ENCODE peak calls at places on chromosomes 1 and 21, in six cellular contexts. O, N, Y, I, E and Z are unnamed samples.

GRCh38 chr1:72197786-72198185 is 84.6 kb downstream of the NEGR1 start:
- DNase-seq in E (no peak), Y (no peak), O (no peak), I (no peak), N (no peak), Z (no peak)

GRCh38 chr1:48182441-48182840 is 40.1 kb upstream of the SLC5A9 start:
- DNase-seq in N (no peak), I (no peak), E (no peak), O (peak; percentile 44), Y (no peak), Z (no peak)

GRCh38 chr1:230270940-230271325 is 155.2 kb downstream of the PGBD5 start:
- DNase-seq in Y (no peak), O (no peak), I (peak; percentile 24), N (no peak), E (peak; percentile 7), Z (no peak)

GRCh38 chr1:232384172-232384571 is 245.8 kb downstream of the SIPA1L2 start:
- DNase-seq in I (no peak), O (no peak), Y (no peak), E (no peak), N (no peak), Z (no peak)

GRCh38 chr1:231528175-231529029 is at the start of gene TSNAX:
- DNase-seq in E (peak; percentile 90), I (peak; percentile 93), O (peak; percentile 90), N (peak; percentile 93), Y (peak; percentile 86), Z (peak; percentile 84)

GRCh38 chr1:206911064-206911663 is 10.6 kb downstream of the FCMR start:
- DNase-seq in I (no peak), E (peak; percentile 55), Y (peak; percentile 45), N (peak; percentile 52), O (peak; percentile 37), Z (no peak)

GRCh38 chr1:30087465-30087864 is 635.9 kb downstream of the MATN1 start:
- DNase-seq in O (no peak), N (no peak), E (no peak), Y (no peak), I (no peak), Z (no peak)

GRCh38 chr1:78303620-78304019 is 187.2 kb upstream of the PTGFR start:
- DNase-seq in O (no peak), I (no peak), E (peak; percentile 96), N (peak; percentile 29), Y (no peak), Z (no peak)

GRCh38 chr1:169348356-169349036 is 19.1 kb downstream of the NME7 start:
- DNase-seq in E (peak; percentile 27), O (no peak), N (no peak), Y (no peak), I (no peak), Z (peak; percentile 18)

GRCh38 chr1:232952514-232953175 is 2.2 kb downstream of the NTPCR start:
- DNase-seq in Y (peak; percentile 53), O (peak; percentile 12), I (no peak), E (peak; percentile 50), N (peak; percentile 46), Z (peak; percentile 72)

GRCh38 chr1:73761559-73761958 is 436.4 kb downstream of the LRRIQ3 start:
- DNase-seq in Y (no peak), O (no peak), E (no peak), I (no peak), N (no peak), Z (no peak)

GRCh38 chr1:50420689-50421365 is 2.4 kb downstream of the DMRTA2 start:
- DNase-seq in Y (no peak), O (no peak), I (no peak), E (no peak), N (no peak), Z (no peak)

GRCh38 chr1:27589841-27590426 is 14.0 kb downstream of the AHDC1 start:
- DNase-seq in E (peak; percentile 62), O (peak; percentile 95), N (no peak), I (peak; percentile 66), Y (no peak), Z (no peak)

GRCh38 chr1:190478193-190479007 is 736 bp upstream of the BRINP3 start:
- DNase-seq in I (no peak), Y (no peak), N (no peak), E (peak; percentile 49), O (no peak), Z (no peak)

GRCh38 chr21:45390121-45390751 is 14.7 kb upstream of the COL18A1 start:
- DNase-seq in N (no peak), I (peak; percentile 38), Y (no peak), E (no peak), O (no peak), Z (no peak)

GRCh38 chr1:1314678-1315335 is 6.4 kb downstream of the PUSL1 start:
- DNase-seq in E (no peak), O (no peak), I (no peak), N (no peak), Y (no peak), Z (no peak)
- H3K27ac ChIP-seq in E (no peak overlapping the region), O (no peak overlapping the region), I (no peak overlapping the region), N (no peak overlapping the region), Y (no peak overlapping the region), Z (no peak overlapping the region)

GRCh38 chr1:26556041-26556440 is 26.5 kb downstream of the RPS6KA1 start:
- DNase-seq in E (no peak), N (no peak), O (no peak), Y (no peak), I (no peak), Z (no peak)
- H3K4me1 ChIP-seq in E (no peaks in the 10 kb centered on the region), N (no peaks in the 10 kb centered on the region), O (no peaks in the 10 kb centered on the region), Y (no peaks in the 10 kb centered on the region), I (peaks cover 5% of the 10 kb centered on the region), Z (no peaks in the 10 kb centered on the region)

GRCh38 chr1:31639543-31639942 is 5.1 kb downstream of the PEF1 start:
- DNase-seq in O (no peak), E (peak; percentile 72), N (no peak), I (no peak), Y (no peak), Z (no peak)
- H3K27ac ChIP-seq in O (peak overlapping the region; percentile 98), E (no peak overlapping the region), N (no peak overlapping the region), I (no peak overlapping the region), Y (no peak overlapping the region), Z (no peak overlapping the region)

GRCh38 chr1:201456499-201457309 is 12.3 kb downstream of the PHLDA3 start:
- DNase-seq in O (peak; percentile 81), E (peak; percentile 99), Y (peak; percentile 61), N (peak; percentile 21), I (peak; percentile 70), Z (no peak)
- H3K4me1 ChIP-seq in O (peaks cover 52% of the 10 kb centered on the region), E (peaks cover 34% of the 10 kb centered on the region), Y (peaks cover 34% of the 10 kb centered on the region), N (peaks cover 18% of the 10 kb centered on the region), I (peaks cover 45% of the 10 kb centered on the region), Z (no peaks in the 10 kb centered on the region)

GRCh38 chr21:35015435-35016024 is 33.6 kb downstream of the RUNX1 start:
- DNase-seq in N (no peak), E (no peak), Y (no peak), O (no peak), I (no peak), Z (no peak)

GRCh38 chr21:35014302-35015044 is 34.6 kb downstream of the RUNX1 start:
- DNase-seq in N (no peak), Y (no peak), I (no peak), E (no peak), O (no peak), Z (no peak)

GRCh38 chr21:35016071-35016470 is 33.0 kb downstream of the RUNX1 start:
- DNase-seq in Y (no peak), I (no peak), N (no peak), E (no peak), O (no peak), Z (no peak)

GRCh38 chr21:35017256-35017655 is 31.8 kb downstream of the RUNX1 start:
- DNase-seq in N (no peak), Y (no peak), E (no peak), O (no peak), I (no peak), Z (no peak)

DNA sequence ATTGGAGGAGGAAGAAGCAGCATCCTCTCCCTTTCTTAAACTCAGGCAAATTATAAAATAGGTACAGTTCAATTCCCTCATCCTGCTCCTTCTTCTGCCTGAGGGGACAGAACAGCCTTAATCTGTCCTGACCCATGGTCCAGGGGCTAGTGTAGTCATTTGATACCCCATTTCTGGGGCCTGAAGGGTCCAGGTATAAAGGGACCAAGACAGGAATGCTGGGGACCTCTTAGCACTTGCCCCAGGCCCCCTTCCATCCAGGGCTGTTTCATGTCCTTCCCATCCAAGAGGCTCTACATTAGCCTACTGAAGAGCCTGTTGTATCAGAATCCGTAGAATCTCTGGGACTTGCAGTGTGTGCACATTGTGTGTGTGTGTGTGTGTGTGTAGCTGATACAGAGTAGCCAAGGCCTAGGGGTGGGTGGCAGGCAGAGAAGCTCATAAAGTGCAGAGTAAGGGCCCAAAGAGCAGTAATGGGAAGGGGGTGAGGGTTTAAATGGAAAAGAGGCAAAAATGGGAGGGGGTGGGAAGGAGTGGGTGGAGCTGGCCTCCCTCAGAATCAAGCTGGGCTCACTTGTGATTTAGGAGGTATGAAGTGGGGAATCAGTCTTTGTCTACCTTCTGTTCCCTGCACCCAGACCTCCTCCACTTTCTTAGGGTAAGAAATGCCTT is 32.4 kb downstream of the RUNX1 start:
- DNase-seq in Y (no peak), I (no peak), N (no peak), E (no peak), O (no peak), Z (no peak)
- H3K27ac ChIP-seq in Y (no peak overlapping the region), I (no peak overlapping the region), N (no peak overlapping the region), E (no peak overlapping the region), O (no peak overlapping the region), Z (no peak overlapping the region)

GRCh38 chr1:34763142-34763781 is 3.7 kb downstream of the GJB4 start:
- DNase-seq in E (peak; percentile 66), O (no peak), I (no peak), N (no peak), Y (peak; percentile 82), Z (no peak)
- H3K4me1 ChIP-seq in E (no peaks in the 10 kb centered on the region), O (no peaks in the 10 kb centered on the region), I (no peaks in the 10 kb centered on the region), N (no peaks in the 10 kb centered on the region), Y (no peaks in the 10 kb centered on the region), Z (peaks cover 6% of the 10 kb centered on the region)

GRCh38 chr1:23634518-23634839 is 57.1 kb upstream of the RPL11 start:
- DNase-seq in N (no peak), I (no peak), Y (no peak), E (no peak), O (no peak), Z (no peak)
- H3K27ac ChIP-seq in N (no peak overlapping the region), I (peak overlapping the region; percentile 75), Y (peak overlapping the region; percentile 84), E (no peak overlapping the region), O (peak overlapping the region; percentile 86), Z (no peak overlapping the region)

DNA sequence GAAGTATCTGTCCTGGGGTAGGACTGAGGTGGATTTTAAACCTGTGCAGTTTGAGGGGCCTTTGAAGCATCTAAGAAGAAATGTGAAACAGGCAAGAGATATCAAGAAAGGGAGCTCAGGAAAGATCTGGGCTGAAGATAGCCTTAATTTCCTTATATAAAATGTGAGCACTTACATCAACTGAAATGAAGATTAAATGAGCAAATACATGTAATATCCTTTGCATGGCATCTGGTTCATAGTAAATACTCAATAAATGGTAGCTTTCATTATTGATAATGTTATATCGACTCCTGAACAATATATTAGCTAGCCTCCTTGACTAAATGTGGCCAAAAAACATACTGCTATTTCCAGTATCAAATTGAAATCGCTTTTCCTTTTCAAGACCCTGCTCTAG is 2.5 kb downstream of the LIN9 start:
- DNase-seq in O (no peak), E (no peak), Y (no peak), I (no peak), N (no peak), Z (no peak)
- H3K4me1 ChIP-seq in O (peaks cover 11% of the 10 kb centered on the region), E (no peaks in the 10 kb centered on the region), Y (peaks cover 18% of the 10 kb centered on the region), I (peaks cover 18% of the 10 kb centered on the region), N (peaks cover 19% of the 10 kb centered on the region), Z (peaks cover 2% of the 10 kb centered on the region)